ENCODE peak calls at places on chromosomes 16 and 17, in seven cellular contexts. C is NCI-H1930, N is MCF 10A, J is fibroblast of gingiva, S is ascending aorta, X is NCI-H774, B is foreskin fibroblast. E is an unnamed sample.
A peak's percentile ranks its signal among the peaks of the same experiment; 100 is the strongest.

GRCh38 chr16:64452446-64452845 is 669.4 kb downstream of the CDH11 start:
- DNase-seq in C (no peak), N (no peak), J (peak; percentile 43), S (no peak), X (no peak), B (peak; percentile 33), E (no peak)

GRCh38 chr16:76201385-76201784 is 75.8 kb upstream of the CNTNAP4 start:
- DNase-seq in C (no peak), N (no peak), J (no peak), S (no peak), X (no peak), B (no peak), E (no peak)

GRCh38 chr16:29290631-29291247 is 115.8 kb downstream of the NPIPB11 start:
- DNase-seq in C (no peak), N (peak; percentile 100), J (peak; percentile 94), S (peak; percentile 93), X (peak; percentile 40), B (peak; percentile 94), E (peak; percentile 63)

GRCh38 chr16:58492066-58492465 is 7.9 kb upstream of the NDRG4 start:
- DNase-seq in C (no peak), N (no peak), J (no peak), S (no peak), X (no peak), B (no peak), E (no peak)

GRCh38 chr16:80569440-80570105 is 28.8 kb downstream of the DYNLRB2 start:
- DNase-seq in C (no peak), N (peak; percentile 43), J (no peak), S (no peak), X (no peak), B (peak; percentile 50), E (peak; percentile 64)

GRCh38 chr17:21085707-21086106 is 41.1 kb upstream of the DHRS7B start:
- DNase-seq in C (no peak), N (no peak), J (no peak), S (no peak), X (no peak), B (no peak), E (no peak)

GRCh38 chr17:66829386-66829864 is 5.5 kb upstream of the CACNG5 start:
- DNase-seq in C (no peak), N (peak; percentile 35), J (peak; percentile 45), S (no peak), X (no peak), B (peak; percentile 85), E (no peak)

GRCh38 chr16:56591377-56592060 is 2.2 kb downstream of the MT3 start:
- DNase-seq in C (no peak), N (no peak), J (no peak), S (no peak), X (no peak), B (no peak), E (no peak)

GRCh38 chr16:81449899-81450608 is 5.4 kb downstream of the CMIP start:
- DNase-seq in C (no peak), N (no peak), J (no peak), S (no peak), X (no peak), B (no peak), E (no peak)

GRCh38 chr16:57807968-57808528 is 5.8 kb upstream of the KIFC3 start:
- DNase-seq in C (no peak), N (peak; percentile 92), J (peak; percentile 56), S (no peak), X (peak; percentile 69), B (peak; percentile 86), E (peak; percentile 48)

GRCh38 chr17:77373298-77374169 is 232.8 kb downstream of the SEC14L1 start:
- DNase-seq in C (no peak), N (no peak), J (no peak), S (no peak), X (no peak), B (peak; percentile 59), E (no peak)

GRCh38 chr16:56262148-56262878 is 71.0 kb downstream of the GNAO1 start:
- DNase-seq in C (no peak), N (peak; percentile 41), J (no peak), S (no peak), X (no peak), B (no peak), E (peak; percentile 41)

GRCh38 chr17:17512866-17513265 is 16.7 kb upstream of the RASD1 start:
- DNase-seq in C (no peak), N (no peak), J (no peak), S (no peak), X (no peak), B (no peak), E (no peak)

GRCh38 chr16:84418056-84418849 is 49.9 kb downstream of the ATP2C2 start:
- DNase-seq in C (no peak), N (no peak), J (no peak), S (no peak), X (no peak), B (no peak), E (no peak)

GRCh38 chr16:82657239-82657638 is 30.5 kb downstream of the CDH13 start:
- DNase-seq in C (no peak), N (peak; percentile 20), J (peak; percentile 72), S (no peak), X (no peak), B (peak; percentile 81), E (no peak)

GRCh38 chr17:43878260-43879082 is 28.9 kb downstream of the MPP2 start:
- DNase-seq in C (peak; percentile 25), N (peak; percentile 78), J (peak; percentile 77), S (no peak), X (peak; percentile 44), B (peak; percentile 94), E (peak; percentile 56)